ENCODE peak calls at places on chromosomes 12 and 14, in four cellular contexts. P is RWPE1; J is HCT116; X is activated T-helper 1 cell treated with anti-CD3 and anti-CD28 coated beads, Interleukin-2, amount 50 U/mL, for 16 hours. I is an unnamed sample.

GRCh38 chr12:124665516-124665915 is 98.1 kb upstream of the NCOR2 start:
- DNase-seq in J (no peak), X (no peak), P (no peak), I (no peak)

GRCh38 chr12:48084066-48084465 is 21.8 kb downstream of the SENP1 start:
- DNase-seq in X (no peak), J (no peak), P (no peak), I (no peak)

GRCh38 chr12:52698634-52699340 is 4.5 kb downstream of the KRT77 start:
- DNase-seq in X (no peak), P (no peak), J (no peak), I (peak; percentile 64)

GRCh38 chr12:104998423-104999346 is 12.6 kb downstream of the NOPCHAP1 start:
- DNase-seq in X (no peak), P (no peak), J (no peak), I (no peak)

GRCh38 chr12:79512068-79512467 is 178.7 kb downstream of the PAWR start:
- DNase-seq in P (no peak), X (no peak), J (no peak), I (no peak)

GRCh38 chr12:123897221-123897620 is 75.4 kb downstream of the CCDC92 start:
- DNase-seq in P (peak; percentile 30), J (peak; percentile 39), X (no peak), I (no peak)

GRCh38 chr12:122840580-122841513 is 5.6 kb downstream of the HIP1R start:
- DNase-seq in X (no peak), P (peak; percentile 59), J (no peak), I (no peak)

GRCh38 chr12:43277630-43278267 is 274.3 kb downstream of the ADAMTS20 start:
- DNase-seq in P (no peak), X (no peak), J (no peak), I (no peak)

GRCh38 chr14:78519863-78520262 is 349.7 kb downstream of the NRXN3 start:
- DNase-seq in X (no peak), P (peak; percentile 29), J (no peak), I (no peak)

GRCh38 chr12:46555379-46555778 is 182.8 kb upstream of the SLC38A2 start:
- DNase-seq in J (no peak), P (no peak), X (no peak), I (peak; percentile 66)

GRCh38 chr14:35688427-35688826 is 120.7 kb downstream of the RALGAPA1 start:
- DNase-seq in P (no peak), J (no peak), X (no peak), I (no peak)

GRCh38 chr12:108151505-108152178 is 22.6 kb downstream of the WSCD2 start:
- DNase-seq in J (no peak), X (no peak), P (no peak), I (no peak)

GRCh38 chr14:102688290-102688689 is 89.0 kb upstream of the TRAF3 start:
- DNase-seq in X (no peak), P (no peak), J (no peak), I (no peak)

GRCh38 chr14:104184506-104184905 is 46.1 kb downstream of the KIF26A start:
- DNase-seq in J (no peak), P (no peak), X (no peak), I (no peak)

GRCh38 chr12:12427568-12427967 is 70.7 kb downstream of the BORCS5 start:
- DNase-seq in J (no peak), P (no peak), X (no peak), I (no peak)